ENCODE peak calls at places on chromosomes 16 and 17, in four cellular contexts. F, G, L and T are unnamed samples.

GRCh38 chr17:29640413-29640812 is 17.7 kb upstream of the CORO6 start:
- DNase-seq in F (no peak), L (no peak), G (peak; percentile 74), T (no peak)

GRCh38 chr16:82671743-82672142 is 45.0 kb downstream of the CDH13 start:
- DNase-seq in L (no peak), F (no peak), G (no peak), T (peak; percentile 27)

GRCh38 chr17:66551839-66552238 is 249.4 kb downstream of the PRKCA start:
- DNase-seq in G (no peak), L (no peak), F (no peak), T (no peak)

GRCh38 chr17:82178499-82179290 is 33.9 kb downstream of the CCDC57 start:
- DNase-seq in F (no peak), G (no peak), L (no peak), T (no peak)

GRCh38 chr16:85041184-85041928 is 13.8 kb downstream of the KIAA0513 start:
- DNase-seq in G (no peak), L (no peak), F (no peak), T (no peak)

GRCh38 chr17:18187816-18188761 is 4.5 kb downstream of the ALKBH5 start:
- DNase-seq in F (no peak), G (peak; percentile 88), L (no peak), T (no peak)

GRCh38 chr17:29613371-29613837 is 9.3 kb downstream of the CORO6 start:
- DNase-seq in L (peak; percentile 90), F (peak; percentile 93), G (peak; percentile 91), T (no peak)

GRCh38 chr16:56048425-56049100 is 142.7 kb upstream of the GNAO1 start:
- DNase-seq in F (no peak), L (no peak), G (no peak), T (no peak)

GRCh38 chr16:407253-407652 is 5.6 kb downstream of the DECR2 start:
- DNase-seq in F (no peak), G (no peak), L (no peak), T (no peak)

GRCh38 chr17:7523033-7523432 is 25.8 kb upstream of the TNFSF12 start:
- DNase-seq in L (no peak), F (peak; percentile 62), G (peak; percentile 30), T (peak; percentile 80)

GRCh38 chr16:66919569-66920472 is 1.1 kb upstream of the CDH16 start:
- DNase-seq in F (no peak), G (no peak), L (peak; percentile 24), T (no peak)

GRCh38 chr17:17167986-17168385 is 38.1 kb downstream of the PLD6 start:
- DNase-seq in L (no peak), F (no peak), G (no peak), T (no peak)

GRCh38 chr17:17168401-17168800 is 37.7 kb downstream of the PLD6 start:
- DNase-seq in G (no peak), F (no peak), L (no peak), T (no peak)

GRCh38 chr17:17165666-17166308 is 40.3 kb downstream of the PLD6 start:
- DNase-seq in F (no peak), G (no peak), L (no peak), T (no peak)

GRCh38 chr17:17166446-17166845 is 39.7 kb downstream of the PLD6 start:
- DNase-seq in F (no peak), L (no peak), G (no peak), T (no peak)

DNA sequence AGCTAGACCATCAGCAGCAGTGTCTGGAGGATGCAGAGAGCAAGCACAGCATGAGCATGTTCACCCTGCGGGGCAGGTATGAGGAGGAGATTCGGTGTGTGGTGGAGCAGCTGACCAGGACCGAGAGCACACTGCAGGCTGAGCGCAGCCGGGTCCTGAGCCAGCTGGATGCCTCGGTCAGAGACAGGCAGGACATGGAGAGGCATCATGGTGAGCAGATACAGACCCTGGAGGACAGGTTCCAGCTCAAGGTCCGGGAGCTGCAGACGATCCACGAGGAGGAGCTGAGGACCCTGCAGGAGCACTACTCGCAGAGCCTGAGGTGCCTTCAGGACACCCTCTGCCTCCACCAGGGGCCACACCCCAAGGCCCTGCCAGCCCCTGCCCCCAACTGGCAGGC is 38.8 kb downstream of the PLD6 start:
- DNase-seq in F (no peak), L (no peak), G (no peak), T (no peak)
- H3K36me3 ChIP-seq in F (peaks cover 26% of the 10 kb centered on the region), L (peaks cover 36% of the 10 kb centered on the region), G (peaks cover 35% of the 10 kb centered on the region), T (peaks cover 21% of the 10 kb centered on the region)

GRCh38 chr16:20923876-20924275 is 23.3 kb downstream of the LYRM1 start:
- DNase-seq in L (no peak), G (no peak), F (no peak), T (no peak)

GRCh38 chr16:20916927-20917326 is 16.4 kb downstream of the LYRM1 start:
- DNase-seq in L (no peak), F (no peak), G (no peak), T (no peak)

GRCh38 chr16:20918486-20919239 is 18.1 kb downstream of the LYRM1 start:
- DNase-seq in G (peak; percentile 90), F (no peak), L (no peak), T (peak; percentile 78)

GRCh38 chr16:20920799-20921198 is 20.2 kb downstream of the LYRM1 start:
- DNase-seq in F (no peak), G (no peak), L (no peak), T (no peak)

DNA sequence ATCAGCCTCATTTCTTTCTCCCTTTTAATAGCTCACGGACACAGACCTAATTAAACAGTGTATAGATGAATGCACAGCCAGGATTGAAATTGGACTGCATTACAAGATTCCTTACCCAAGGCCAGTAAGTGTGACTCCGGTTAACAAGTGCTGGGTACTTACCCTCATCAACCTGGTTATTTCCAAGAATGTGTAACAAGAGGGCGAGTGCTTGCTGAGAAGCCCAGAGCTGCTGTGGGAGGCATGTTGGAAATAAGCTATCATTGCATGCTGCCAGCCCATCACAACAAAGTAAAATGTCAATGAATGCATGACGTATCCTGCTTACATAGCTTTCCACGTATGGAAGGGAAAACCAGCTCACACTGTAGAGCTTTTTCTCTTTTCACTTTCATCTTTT is 19.5 kb downstream of the LYRM1 start:
- DNase-seq in L (peak; percentile 42), G (no peak), F (no peak), T (no peak)
- H3K4me3 ChIP-seq in L (no peak overlapping the region), G (no peak overlapping the region), F (no peak overlapping the region), T (no peak overlapping the region)

GRCh38 chr17:2253768-2254406 is 49.7 kb downstream of the SMG6 start:
- DNase-seq in G (no peak), F (no peak), L (no peak), T (no peak)
- H3K36me3 ChIP-seq in G (no peaks in the 10 kb centered on the region), F (no peaks in the 10 kb centered on the region), L (peaks cover 4% of the 10 kb centered on the region), T (peaks cover 11% of the 10 kb centered on the region)

GRCh38 chr16:2152695-2153506 is 2.7 kb upstream of the TRAF7 start:
- DNase-seq in L (peak; percentile 62), G (peak; percentile 23), F (no peak), T (peak; percentile 67)
- H3K4me3 ChIP-seq in L (peak overlapping the region; percentile 78), G (peak overlapping the region; percentile 99), F (peak overlapping the region; percentile 100), T (peak overlapping the region; percentile 100)